ENCODE peak calls at places on chromosome 17, in seven cellular contexts. O is PC-3, C is nephron progenitor cell, Z is GM06990, X is left ventricle myocardium inferior, W is omental fat pad, Q is mucosa of descending colon. T is an unnamed sample.

GRCh38 chr17:35254107-35254802 is 11.4 kb downstream of the SLFN5 start:
- DNase-seq in O (peak; percentile 92), C (no peak), Z (no peak), X (no peak), W (peak; percentile 38), Q (peak; percentile 68), T (no peak)

GRCh38 chr17:79203016-79203415 is 128.4 kb downstream of the ENGASE start:
- DNase-seq in O (no peak), C (no peak), Z (no peak), X (no peak), W (no peak), Q (no peak), T (no peak)

GRCh38 chr17:52138350-52138749 is 20.2 kb downstream of the CA10 start:
- DNase-seq in O (no peak), C (no peak), Z (no peak), X (no peak), W (no peak), Q (no peak), T (no peak)

GRCh38 chr17:28488154-28488883 is 14.9 kb downstream of the SLC13A2 start:
- DNase-seq in O (no peak), C (no peak), Z (no peak), X (no peak), W (no peak), Q (no peak), T (no peak)

GRCh38 chr17:2071421-2072281 is 16.7 kb downstream of the HIC1 start:
- DNase-seq in O (no peak), C (no peak), Z (no peak), X (peak; percentile 82), W (no peak), Q (no peak), T (no peak)

GRCh38 chr17:56744721-56745120 is 89.0 kb downstream of the C17orf67 start:
- DNase-seq in O (no peak), C (no peak), Z (no peak), X (no peak), W (no peak), Q (no peak), T (no peak)

GRCh38 chr17:5508855-5509254 is 22.5 kb downstream of the MIS12 start:
- DNase-seq in O (no peak), C (no peak), Z (no peak), X (no peak), W (no peak), Q (no peak), T (no peak)

GRCh38 chr17:74550602-74551001 is 4.7 kb upstream of the CD300C start:
- DNase-seq in O (no peak), C (no peak), Z (no peak), X (no peak), W (no peak), Q (no peak), T (no peak)

GRCh38 chr17:20944014-20944905 is 98.6 kb downstream of the USP22 start:
- DNase-seq in O (peak; percentile 83), C (peak; percentile 11), Z (no peak), X (no peak), W (no peak), Q (peak; percentile 76), T (no peak)

GRCh38 chr17:79459003-79459655 is 151.7 kb downstream of the RBFOX3 start:
- DNase-seq in O (no peak), C (no peak), Z (no peak), X (no peak), W (no peak), Q (no peak), T (no peak)

GRCh38 chr17:1577657-1578428 is 15.3 kb upstream of the PITPNA start:
- DNase-seq in O (no peak), C (no peak), Z (no peak), X (no peak), W (no peak), Q (no peak), T (no peak)

GRCh38 chr17:41338961-41339485 is 11.6 kb downstream of the KRT33A start:
- DNase-seq in O (peak; percentile 21), C (no peak), Z (no peak), X (no peak), W (no peak), Q (no peak), T (no peak)

GRCh38 chr17:27526603-27527002 is 70.4 kb downstream of the KSR1 start:
- DNase-seq in O (no peak), C (peak; percentile 30), Z (peak; percentile 60), X (peak; percentile 41), W (no peak), Q (peak; percentile 61), T (no peak)

GRCh38 chr17:67365762-67366192 is 600 bp downstream of the PSMD12 start:
- DNase-seq in O (peak; percentile 58), C (no peak), Z (no peak), X (no peak), W (no peak), Q (peak; percentile 27), T (no peak)

GRCh38 chr17:4364622-4365041 is 1.8 kb downstream of the UBE2G1 start:
- DNase-seq in O (no peak), C (no peak), Z (no peak), X (no peak), W (no peak), Q (peak; percentile 24), T (no peak)

GRCh38 chr17:39769974-39770587 is 32.3 kb downstream of the GRB7 start:
- DNase-seq in O (peak; percentile 96), C (no peak), Z (peak; percentile 82), X (no peak), W (no peak), Q (no peak), T (no peak)

GRCh38 chr17:304461-304860 is 48.1 kb downstream of the RPH3AL start:
- DNase-seq in O (no peak), C (no peak), Z (no peak), X (no peak), W (no peak), Q (no peak), T (no peak)

GRCh38 chr17:7987112-7987893 is 15.1 kb upstream of the GUCY2D start:
- DNase-seq in O (no peak), C (no peak), Z (no peak), X (no peak), W (no peak), Q (no peak), T (no peak)

GRCh38 chr17:7984904-7985303 is 17.5 kb upstream of the GUCY2D start:
- DNase-seq in O (no peak), C (no peak), Z (no peak), X (no peak), W (no peak), Q (no peak), T (no peak)

GRCh38 chr17:7989781-7990655 is 12.4 kb upstream of the GUCY2D start:
- DNase-seq in O (peak; percentile 80), C (peak; percentile 97), Z (peak; percentile 88), X (peak; percentile 82), W (peak; percentile 96), Q (peak; percentile 96), T (peak; percentile 98)

GRCh38 chr17:7992516-7992915 is 9.9 kb upstream of the GUCY2D start:
- DNase-seq in O (peak; percentile 77), C (no peak), Z (no peak), X (no peak), W (no peak), Q (no peak), T (no peak)

GRCh38 chr17:7988750-7989178 is 13.7 kb upstream of the GUCY2D start:
- DNase-seq in O (peak; percentile 92), C (peak; percentile 56), Z (peak; percentile 44), X (no peak), W (no peak), Q (peak; percentile 92), T (no peak)
- TF ChIP-seq CTCF in O (peak; percentile 62), C (peak; percentile 61), Z (peak; percentile 52), X (peak; percentile 82), W (peak; percentile 34), Q (peak; percentile 38), T (peak; percentile 81)

GRCh38 chr17:76103274-76104139 is at the start of gene EXOC7:
- DNase-seq in O (peak; percentile 98), C (peak; percentile 94), Z (peak; percentile 91), X (peak; percentile 90), W (peak; percentile 77), Q (peak; percentile 94), T (peak; percentile 90)
- TF ChIP-seq CTCF in O (no peak), C (no peak), Z (no peak), X (peak; percentile 11), W (no peak), Q (no peak), T (no peak)

DNA sequence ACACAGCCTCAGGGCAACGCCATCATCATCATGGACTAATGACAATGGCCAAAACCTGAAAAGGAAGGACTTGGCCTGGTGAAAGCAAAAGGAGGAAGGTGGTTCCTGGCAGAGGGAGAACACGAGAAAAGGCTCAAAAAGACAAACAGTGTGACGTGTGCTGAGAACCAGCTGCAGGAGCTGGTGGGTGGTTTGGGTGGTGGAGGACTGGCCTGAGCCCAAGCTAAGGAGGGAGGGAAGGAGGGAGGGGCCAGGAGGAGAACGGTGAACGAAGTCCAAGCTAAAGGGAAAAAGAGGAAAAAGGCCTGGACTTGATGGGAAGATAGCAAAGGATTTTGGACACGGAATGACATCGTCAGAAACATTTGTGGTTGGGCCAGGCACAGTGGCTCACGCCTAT is 85.0 kb downstream of the SLC39A11 start:
- DNase-seq in O (no peak), C (no peak), Z (no peak), X (no peak), W (no peak), Q (no peak), T (no peak)
- TF ChIP-seq CTCF in O (no peak), C (no peak), Z (no peak), X (no peak), W (no peak), Q (no peak), T (no peak)

GRCh38 chr17:17435323-17435722 is 41.5 kb upstream of the MED9 start:
- DNase-seq in O (peak; percentile 81), C (peak; percentile 22), Z (no peak), X (no peak), W (no peak), Q (no peak), T (no peak)
- TF ChIP-seq CTCF in O (peak; percentile 41), C (no peak), Z (no peak), X (no peak), W (no peak), Q (no peak), T (no peak)

DNA sequence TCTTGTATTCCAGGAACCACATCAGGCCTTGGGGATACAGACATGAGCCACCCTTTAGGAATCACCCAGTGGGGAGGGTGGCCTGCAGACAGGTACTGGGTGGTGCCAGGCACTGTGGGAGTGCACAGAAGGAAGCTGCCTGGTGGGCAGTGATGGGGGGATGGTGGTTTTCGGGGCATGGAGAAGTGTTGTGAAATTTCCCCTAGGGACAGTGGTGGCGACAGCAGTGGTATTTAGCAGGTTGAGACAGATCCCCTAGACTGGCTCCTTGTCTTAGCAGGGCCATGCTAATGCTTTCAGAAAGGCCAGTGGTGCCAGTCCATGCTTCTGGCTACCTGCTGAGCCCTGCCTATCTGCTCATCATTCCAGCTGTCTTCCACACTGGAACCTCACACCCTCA is 129.6 kb downstream of the SPACA3 start:
- DNase-seq in O (no peak), C (no peak), Z (no peak), X (no peak), W (no peak), Q (no peak), T (no peak)
- TF ChIP-seq CTCF in O (no peak), C (no peak), Z (no peak), X (no peak), W (no peak), Q (no peak), T (no peak)